ENCODE peak calls at places on chromosomes 1 and 21, in ten cellular contexts. One of them, this sample, is unnamed.

GRCh38 chr1:63323866-63324778 is 1.8 kb downstream of the FOXD3 start:
- DNase-seq in lower leg skin: no peak
- DNase-seq in brain microvascular endothelial cell: no peak
- DNase-seq in EL: no peak
- DNase-seq in CD8-positive, alpha-beta memory T cell: no peak
- DNase-seq in stimulated activated CD8-positive, alpha-beta memory T cell treated with anti-CD3 and anti-CD28 coated beads, Interleukin-7, amount 100 ng/mL, for 48 hours: no peak
- DNase-seq in NCI-H2171 treated with DMSO at 0.1 percent for 48 hours: no peak
- DNase-seq in cardiac muscle cell: no peak
- DNase-seq in ureter: no peak
- DNase-seq in anterior cingulate cortex: no peak
- DNase-seq in this sample: no peak

GRCh38 chr1:154895779-154896178 is 25.7 kb upstream of the KCNN3 start:
- DNase-seq in stimulated activated CD8-positive, alpha-beta memory T cell treated with anti-CD3 and anti-CD28 coated beads, Interleukin-7, amount 100 ng/mL, for 48 hours: no peak
- DNase-seq in lower leg skin: peak
- DNase-seq in EL: no peak
- DNase-seq in anterior cingulate cortex: no peak
- DNase-seq in cardiac muscle cell: no peak
- DNase-seq in NCI-H2171 treated with DMSO at 0.1 percent for 48 hours: no peak
- DNase-seq in ureter: no peak
- DNase-seq in brain microvascular endothelial cell: no peak
- DNase-seq in CD8-positive, alpha-beta memory T cell: no peak
- DNase-seq in this sample: no peak

GRCh38 chr1:7609311-7609994 is 161.6 kb upstream of the VAMP3 start:
- DNase-seq in CD8-positive, alpha-beta memory T cell: peak
- DNase-seq in ureter: no peak
- DNase-seq in stimulated activated CD8-positive, alpha-beta memory T cell treated with anti-CD3 and anti-CD28 coated beads, Interleukin-7, amount 100 ng/mL, for 48 hours: no peak
- DNase-seq in anterior cingulate cortex: no peak
- DNase-seq in cardiac muscle cell: no peak
- DNase-seq in EL: no peak
- DNase-seq in brain microvascular endothelial cell: no peak
- DNase-seq in NCI-H2171 treated with DMSO at 0.1 percent for 48 hours: no peak
- DNase-seq in lower leg skin: no peak
- DNase-seq in this sample: no peak

GRCh38 chr1:23522244-23523013 is 8.6 kb downstream of the E2F2 start:
- DNase-seq in cardiac muscle cell: no peak
- DNase-seq in lower leg skin: no peak
- DNase-seq in CD8-positive, alpha-beta memory T cell: no peak
- DNase-seq in brain microvascular endothelial cell: no peak
- DNase-seq in NCI-H2171 treated with DMSO at 0.1 percent for 48 hours: no peak
- DNase-seq in anterior cingulate cortex: no peak
- DNase-seq in ureter: no peak
- DNase-seq in EL: no peak
- DNase-seq in stimulated activated CD8-positive, alpha-beta memory T cell treated with anti-CD3 and anti-CD28 coated beads, Interleukin-7, amount 100 ng/mL, for 48 hours: no peak
- DNase-seq in this sample: no peak

GRCh38 chr1:164504699-164505098 is 54.3 kb upstream of the PBX1 start:
- DNase-seq in NCI-H2171 treated with DMSO at 0.1 percent for 48 hours: no peak
- DNase-seq in EL: no peak
- DNase-seq in cardiac muscle cell: no peak
- DNase-seq in lower leg skin: no peak
- DNase-seq in anterior cingulate cortex: no peak
- DNase-seq in stimulated activated CD8-positive, alpha-beta memory T cell treated with anti-CD3 and anti-CD28 coated beads, Interleukin-7, amount 100 ng/mL, for 48 hours: no peak
- DNase-seq in brain microvascular endothelial cell: peak
- DNase-seq in ureter: no peak
- DNase-seq in CD8-positive, alpha-beta memory T cell: no peak
- DNase-seq in this sample: no peak

GRCh38 chr1:244435562-244436205 is 16.0 kb downstream of the ADSS2 start:
- DNase-seq in ureter: no peak
- DNase-seq in CD8-positive, alpha-beta memory T cell: no peak
- DNase-seq in EL: peak
- DNase-seq in lower leg skin: no peak
- DNase-seq in cardiac muscle cell: no peak
- DNase-seq in stimulated activated CD8-positive, alpha-beta memory T cell treated with anti-CD3 and anti-CD28 coated beads, Interleukin-7, amount 100 ng/mL, for 48 hours: no peak
- DNase-seq in anterior cingulate cortex: no peak
- DNase-seq in NCI-H2171 treated with DMSO at 0.1 percent for 48 hours: no peak
- DNase-seq in brain microvascular endothelial cell: peak
- DNase-seq in this sample: peak

GRCh38 chr21:22351076-22351475 is 1352.9 kb downstream of the NCAM2 start:
- DNase-seq in EL: no peak
- DNase-seq in CD8-positive, alpha-beta memory T cell: no peak
- DNase-seq in brain microvascular endothelial cell: no peak
- DNase-seq in lower leg skin: no peak
- DNase-seq in cardiac muscle cell: no peak
- DNase-seq in stimulated activated CD8-positive, alpha-beta memory T cell treated with anti-CD3 and anti-CD28 coated beads, Interleukin-7, amount 100 ng/mL, for 48 hours: no peak
- DNase-seq in ureter: no peak
- DNase-seq in NCI-H2171 treated with DMSO at 0.1 percent for 48 hours: no peak
- DNase-seq in anterior cingulate cortex: no peak
- DNase-seq in this sample: no peak

GRCh38 chr1:79129914-79130313 is 123.4 kb upstream of the ADGRL4 start:
- DNase-seq in lower leg skin: no peak
- DNase-seq in NCI-H2171 treated with DMSO at 0.1 percent for 48 hours: no peak
- DNase-seq in CD8-positive, alpha-beta memory T cell: no peak
- DNase-seq in EL: no peak
- DNase-seq in stimulated activated CD8-positive, alpha-beta memory T cell treated with anti-CD3 and anti-CD28 coated beads, Interleukin-7, amount 100 ng/mL, for 48 hours: no peak
- DNase-seq in anterior cingulate cortex: no peak
- DNase-seq in ureter: no peak
- DNase-seq in cardiac muscle cell: no peak
- DNase-seq in brain microvascular endothelial cell: no peak
- DNase-seq in this sample: no peak

GRCh38 chr1:10195570-10195969 is 14.8 kb upstream of the KIF1B start:
- DNase-seq in lower leg skin: no peak
- DNase-seq in anterior cingulate cortex: no peak
- DNase-seq in NCI-H2171 treated with DMSO at 0.1 percent for 48 hours: no peak
- DNase-seq in CD8-positive, alpha-beta memory T cell: no peak
- DNase-seq in ureter: no peak
- DNase-seq in brain microvascular endothelial cell: peak
- DNase-seq in EL: peak
- DNase-seq in cardiac muscle cell: no peak
- DNase-seq in stimulated activated CD8-positive, alpha-beta memory T cell treated with anti-CD3 and anti-CD28 coated beads, Interleukin-7, amount 100 ng/mL, for 48 hours: no peak
- DNase-seq in this sample: no peak

GRCh38 chr21:42654179-42654912 is 925 bp downstream of the PDE9A start:
- DNase-seq in EL: no peak
- DNase-seq in lower leg skin: no peak
- DNase-seq in CD8-positive, alpha-beta memory T cell: peak
- DNase-seq in cardiac muscle cell: peak
- DNase-seq in brain microvascular endothelial cell: no peak
- DNase-seq in NCI-H2171 treated with DMSO at 0.1 percent for 48 hours: peak
- DNase-seq in stimulated activated CD8-positive, alpha-beta memory T cell treated with anti-CD3 and anti-CD28 coated beads, Interleukin-7, amount 100 ng/mL, for 48 hours: no peak
- DNase-seq in anterior cingulate cortex: no peak
- DNase-seq in ureter: no peak
- DNase-seq in this sample: peak

GRCh38 chr1:212760126-212760823 is 31.3 kb downstream of the NSL1 start:
- DNase-seq in anterior cingulate cortex: no peak
- DNase-seq in NCI-H2171 treated with DMSO at 0.1 percent for 48 hours: no peak
- DNase-seq in EL: peak
- DNase-seq in brain microvascular endothelial cell: no peak
- DNase-seq in cardiac muscle cell: peak
- DNase-seq in ureter: no peak
- DNase-seq in stimulated activated CD8-positive, alpha-beta memory T cell treated with anti-CD3 and anti-CD28 coated beads, Interleukin-7, amount 100 ng/mL, for 48 hours: peak
- DNase-seq in CD8-positive, alpha-beta memory T cell: no peak
- DNase-seq in lower leg skin: no peak
- DNase-seq in this sample: peak

GRCh38 chr1:161855260-161855659 is 89.1 kb downstream of the ATF6 start:
- DNase-seq in ureter: no peak
- DNase-seq in stimulated activated CD8-positive, alpha-beta memory T cell treated with anti-CD3 and anti-CD28 coated beads, Interleukin-7, amount 100 ng/mL, for 48 hours: no peak
- DNase-seq in EL: no peak
- DNase-seq in cardiac muscle cell: peak
- DNase-seq in NCI-H2171 treated with DMSO at 0.1 percent for 48 hours: no peak
- DNase-seq in CD8-positive, alpha-beta memory T cell: no peak
- DNase-seq in anterior cingulate cortex: no peak
- DNase-seq in lower leg skin: no peak
- DNase-seq in brain microvascular endothelial cell: no peak
- DNase-seq in this sample: no peak

GRCh38 chr1:95041491-95042165 is 31.1 kb downstream of the ALG14 start:
- DNase-seq in brain microvascular endothelial cell: peak
- DNase-seq in cardiac muscle cell: peak
- DNase-seq in NCI-H2171 treated with DMSO at 0.1 percent for 48 hours: peak
- DNase-seq in stimulated activated CD8-positive, alpha-beta memory T cell treated with anti-CD3 and anti-CD28 coated beads, Interleukin-7, amount 100 ng/mL, for 48 hours: no peak
- DNase-seq in EL: peak
- DNase-seq in anterior cingulate cortex: peak
- DNase-seq in lower leg skin: no peak
- DNase-seq in CD8-positive, alpha-beta memory T cell: no peak
- DNase-seq in ureter: peak
- DNase-seq in this sample: peak

GRCh38 chr1:42734201-42735035 is 5.6 kb downstream of the CLDN19 start:
- DNase-seq in NCI-H2171 treated with DMSO at 0.1 percent for 48 hours: no peak
- DNase-seq in stimulated activated CD8-positive, alpha-beta memory T cell treated with anti-CD3 and anti-CD28 coated beads, Interleukin-7, amount 100 ng/mL, for 48 hours: no peak
- DNase-seq in anterior cingulate cortex: no peak
- DNase-seq in cardiac muscle cell: no peak
- DNase-seq in EL: no peak
- DNase-seq in CD8-positive, alpha-beta memory T cell: no peak
- DNase-seq in brain microvascular endothelial cell: no peak
- DNase-seq in ureter: no peak
- DNase-seq in lower leg skin: peak
- DNase-seq in this sample: no peak

GRCh38 chr1:162937721-162938395 is 76.9 kb upstream of the CCDC190 start:
- DNase-seq in cardiac muscle cell: no peak
- DNase-seq in ureter: no peak
- DNase-seq in brain microvascular endothelial cell: no peak
- DNase-seq in NCI-H2171 treated with DMSO at 0.1 percent for 48 hours: no peak
- DNase-seq in EL: no peak
- DNase-seq in anterior cingulate cortex: no peak
- DNase-seq in stimulated activated CD8-positive, alpha-beta memory T cell treated with anti-CD3 and anti-CD28 coated beads, Interleukin-7, amount 100 ng/mL, for 48 hours: no peak
- DNase-seq in lower leg skin: no peak
- DNase-seq in CD8-positive, alpha-beta memory T cell: no peak
- DNase-seq in this sample: no peak

GRCh38 chr1:27292111-27292510 is 29.9 kb upstream of the TMEM222 start:
- DNase-seq in cardiac muscle cell: peak
- DNase-seq in anterior cingulate cortex: no peak
- DNase-seq in brain microvascular endothelial cell: peak
- DNase-seq in CD8-positive, alpha-beta memory T cell: no peak
- DNase-seq in ureter: no peak
- DNase-seq in stimulated activated CD8-positive, alpha-beta memory T cell treated with anti-CD3 and anti-CD28 coated beads, Interleukin-7, amount 100 ng/mL, for 48 hours: no peak
- DNase-seq in EL: peak
- DNase-seq in lower leg skin: peak
- DNase-seq in NCI-H2171 treated with DMSO at 0.1 percent for 48 hours: no peak
- DNase-seq in this sample: no peak

GRCh38 chr1:30758785-30759380 is 1.3 kb upstream of the LAPTM5 start:
- DNase-seq in cardiac muscle cell: no peak
- DNase-seq in EL: peak
- DNase-seq in brain microvascular endothelial cell: no peak
- DNase-seq in NCI-H2171 treated with DMSO at 0.1 percent for 48 hours: no peak
- DNase-seq in stimulated activated CD8-positive, alpha-beta memory T cell treated with anti-CD3 and anti-CD28 coated beads, Interleukin-7, amount 100 ng/mL, for 48 hours: no peak
- DNase-seq in ureter: no peak
- DNase-seq in CD8-positive, alpha-beta memory T cell: no peak
- DNase-seq in lower leg skin: no peak
- DNase-seq in anterior cingulate cortex: no peak
- DNase-seq in this sample: peak

GRCh38 chr1:156115514-156116374 is 1.2 kb downstream of the LMNA start:
- DNase-seq in lower leg skin: peak
- DNase-seq in NCI-H2171 treated with DMSO at 0.1 percent for 48 hours: no peak
- DNase-seq in anterior cingulate cortex: peak
- DNase-seq in ureter: peak
- DNase-seq in cardiac muscle cell: peak
- DNase-seq in CD8-positive, alpha-beta memory T cell: no peak
- DNase-seq in EL: peak
- DNase-seq in brain microvascular endothelial cell: peak
- DNase-seq in stimulated activated CD8-positive, alpha-beta memory T cell treated with anti-CD3 and anti-CD28 coated beads, Interleukin-7, amount 100 ng/mL, for 48 hours: no peak
- DNase-seq in this sample: peak

GRCh38 chr1:42931911-42932422 is 26.7 kb downstream of the SLC2A1 start:
- DNase-seq in CD8-positive, alpha-beta memory T cell: peak
- DNase-seq in brain microvascular endothelial cell: no peak
- DNase-seq in EL: no peak
- DNase-seq in NCI-H2171 treated with DMSO at 0.1 percent for 48 hours: no peak
- DNase-seq in anterior cingulate cortex: no peak
- DNase-seq in lower leg skin: peak
- DNase-seq in ureter: peak
- DNase-seq in stimulated activated CD8-positive, alpha-beta memory T cell treated with anti-CD3 and anti-CD28 coated beads, Interleukin-7, amount 100 ng/mL, for 48 hours: peak
- DNase-seq in cardiac muscle cell: no peak
- DNase-seq in this sample: no peak

GRCh38 chr1:156860639-156861423 is at the start of gene NTRK1:
- DNase-seq in brain microvascular endothelial cell: no peak
- DNase-seq in NCI-H2171 treated with DMSO at 0.1 percent for 48 hours: peak
- DNase-seq in EL: peak
- DNase-seq in anterior cingulate cortex: no peak
- DNase-seq in cardiac muscle cell: peak
- DNase-seq in lower leg skin: no peak
- DNase-seq in CD8-positive, alpha-beta memory T cell: peak
- DNase-seq in ureter: no peak
- DNase-seq in stimulated activated CD8-positive, alpha-beta memory T cell treated with anti-CD3 and anti-CD28 coated beads, Interleukin-7, amount 100 ng/mL, for 48 hours: no peak
- DNase-seq in this sample: peak

GRCh38 chr1:194813109-194813508 is 1626.7 kb upstream of the B3GALT2 start:
- DNase-seq in EL: no peak
- DNase-seq in lower leg skin: no peak
- DNase-seq in ureter: no peak
- DNase-seq in brain microvascular endothelial cell: no peak
- DNase-seq in anterior cingulate cortex: no peak
- DNase-seq in stimulated activated CD8-positive, alpha-beta memory T cell treated with anti-CD3 and anti-CD28 coated beads, Interleukin-7, amount 100 ng/mL, for 48 hours: no peak
- DNase-seq in cardiac muscle cell: no peak
- DNase-seq in CD8-positive, alpha-beta memory T cell: no peak
- DNase-seq in NCI-H2171 treated with DMSO at 0.1 percent for 48 hours: peak
- DNase-seq in this sample: no peak

GRCh38 chr1:20978413-20978812 is 191.3 kb upstream of the HP1BP3 start:
- DNase-seq in brain microvascular endothelial cell: no peak
- DNase-seq in anterior cingulate cortex: no peak
- DNase-seq in lower leg skin: no peak
- DNase-seq in CD8-positive, alpha-beta memory T cell: no peak
- DNase-seq in stimulated activated CD8-positive, alpha-beta memory T cell treated with anti-CD3 and anti-CD28 coated beads, Interleukin-7, amount 100 ng/mL, for 48 hours: no peak
- DNase-seq in cardiac muscle cell: no peak
- DNase-seq in NCI-H2171 treated with DMSO at 0.1 percent for 48 hours: no peak
- DNase-seq in EL: peak
- DNase-seq in ureter: no peak
- DNase-seq in this sample: peak

GRCh38 chr1:53637726-53638640 is 101.0 kb downstream of the GLIS1 start:
- DNase-seq in NCI-H2171 treated with DMSO at 0.1 percent for 48 hours: no peak
- DNase-seq in brain microvascular endothelial cell: no peak
- DNase-seq in anterior cingulate cortex: no peak
- DNase-seq in cardiac muscle cell: no peak
- DNase-seq in EL: no peak
- DNase-seq in stimulated activated CD8-positive, alpha-beta memory T cell treated with anti-CD3 and anti-CD28 coated beads, Interleukin-7, amount 100 ng/mL, for 48 hours: no peak
- DNase-seq in ureter: peak
- DNase-seq in CD8-positive, alpha-beta memory T cell: no peak
- DNase-seq in lower leg skin: peak
- DNase-seq in this sample: no peak

GRCh38 chr1:202189919-202190715 is 3.5 kb upstream of the LGR6 start:
- DNase-seq in anterior cingulate cortex: no peak
- DNase-seq in cardiac muscle cell: peak
- DNase-seq in lower leg skin: no peak
- DNase-seq in CD8-positive, alpha-beta memory T cell: no peak
- DNase-seq in EL: peak
- DNase-seq in ureter: no peak
- DNase-seq in stimulated activated CD8-positive, alpha-beta memory T cell treated with anti-CD3 and anti-CD28 coated beads, Interleukin-7, amount 100 ng/mL, for 48 hours: no peak
- DNase-seq in NCI-H2171 treated with DMSO at 0.1 percent for 48 hours: no peak
- DNase-seq in brain microvascular endothelial cell: peak
- DNase-seq in this sample: peak

This sample was measured in lung microvascular endothelial cell.